ENCODE peak calls at places on chromosomes 13 and 19, in seven cellular contexts. A is ovary, T is body of pancreas, Z is tibial nerve, P is astrocyte, J is GM23248, S is SJSA1. D is an unnamed sample.

GRCh38 chr19:10752913-10753285 is 35.0 kb downstream of the DNM2 start:
- DNase-seq in J (no peak), A (no peak), Z (no peak), T (no peak), P (no peak), S (no peak), D (no peak)

GRCh38 chr19:38666662-38667448 is 19.4 kb downstream of the ACTN4 start:
- DNase-seq in A (no peak), J (peak; percentile 90), Z (no peak), T (peak; percentile 85), S (peak; percentile 80), P (peak; percentile 86), D (no peak)

GRCh38 chr19:45097776-45098520 is 5.0 kb downstream of the PPP1R37 start:
- DNase-seq in P (peak; percentile 96), T (peak; percentile 53), J (peak; percentile 97), Z (no peak), A (no peak), S (peak; percentile 88), D (peak; percentile 92)

GRCh38 chr19:15466851-15467733 is 2.7 kb upstream of the RASAL3 start:
- DNase-seq in P (peak; percentile 67), A (no peak), Z (no peak), S (no peak), J (peak; percentile 33), T (no peak), D (no peak)

GRCh38 chr13:49098198-49098597 is 121.9 kb upstream of the MLNR start:
- DNase-seq in T (no peak), S (no peak), Z (no peak), J (peak; percentile 93), P (peak; percentile 99), A (no peak), D (no peak)

GRCh38 chr13:44660050-44660449 is 83.9 kb upstream of the TSC22D1 start:
- DNase-seq in A (no peak), P (no peak), J (peak; percentile 36), T (no peak), Z (no peak), S (no peak), D (no peak)

GRCh38 chr13:28532226-28533048 is 37.5 kb upstream of the FLT1 start:
- DNase-seq in Z (no peak), J (peak; percentile 55), A (no peak), S (peak; percentile 44), P (no peak), T (peak; percentile 17), D (no peak)

GRCh38 chr13:111115051-111115840 is at the start of gene ARHGEF7:
- DNase-seq in S (peak; percentile 83), J (peak; percentile 69), Z (no peak), P (no peak), A (peak; percentile 48), T (peak; percentile 22), D (no peak)

GRCh38 chr13:94344126-94344863 is 135.2 kb downstream of the DCT start:
- DNase-seq in A (no peak), S (no peak), T (no peak), P (peak; percentile 38), J (peak; percentile 69), Z (no peak), D (no peak)

GRCh38 chr19:11887247-11887617 is 350 bp upstream of the ZNF69 start:
- DNase-seq in Z (no peak), P (no peak), S (no peak), A (no peak), J (peak; percentile 70), T (no peak), D (no peak)

GRCh38 chr13:48431987-48432615 is 19.2 kb upstream of the LPAR6 start:
- DNase-seq in T (no peak), J (peak; percentile 53), A (no peak), P (peak; percentile 39), Z (no peak), S (no peak), D (no peak)

GRCh38 chr13:35923347-35923746 is 207.8 kb downstream of the DCLK1 start:
- DNase-seq in T (no peak), S (peak; percentile 84), P (peak; percentile 51), J (peak; percentile 84), A (no peak), Z (no peak), D (no peak)

GRCh38 chr13:109211616-109212015 is 574.8 kb downstream of the IRS2 start:
- DNase-seq in S (peak; percentile 94), Z (no peak), P (peak; percentile 25), A (no peak), T (no peak), J (peak; percentile 66), D (no peak)

GRCh38 chr19:37251308-37252229 is 33.6 kb downstream of the ZNF383 start:
- DNase-seq in A (peak; percentile 48), S (no peak), Z (no peak), T (peak; percentile 70), P (peak; percentile 100), J (peak; percentile 98), D (peak; percentile 28)

GRCh38 chr13:33953781-33954180 is 135.8 kb downstream of the RFC3 start:
- DNase-seq in T (no peak), J (peak; percentile 21), S (no peak), P (peak; percentile 31), Z (no peak), A (no peak), D (no peak)

GRCh38 chr13:104086205-104086604 is 1020.0 kb upstream of the SLC10A2 start:
- DNase-seq in Z (no peak), P (peak; percentile 6), J (no peak), S (no peak), T (no peak), A (no peak), D (no peak)
- H3K4me1 ChIP-seq in Z (no peaks in the 10 kb centered on the region), P (no peaks in the 10 kb centered on the region), J (no peaks in the 10 kb centered on the region), S (no peaks in the 10 kb centered on the region), T (no peaks in the 10 kb centered on the region), A (no peaks in the 10 kb centered on the region), D (no peaks in the 10 kb centered on the region)

GRCh38 chr19:43586346-43586745 is 9.6 kb downstream of the IRGQ start:
- DNase-seq in P (no peak), S (no peak), T (no peak), A (no peak), J (no peak), Z (no peak), D (no peak)

GRCh38 chr19:43578787-43579186 is 3.2 kb downstream of the PINLYP start:
- DNase-seq in T (no peak), P (no peak), J (no peak), S (no peak), A (no peak), Z (no peak), D (no peak)

GRCh38 chr19:43584484-43584883 is 8.9 kb downstream of the PINLYP start:
- DNase-seq in S (no peak), A (no peak), P (no peak), Z (no peak), J (no peak), T (no peak), D (no peak)

GRCh38 chr19:43582495-43582894 is 6.9 kb downstream of the PINLYP start:
- DNase-seq in P (no peak), T (no peak), A (no peak), Z (no peak), J (no peak), S (no peak), D (no peak)

GRCh38 chr19:43581467-43581866 is 5.9 kb downstream of the PINLYP start:
- DNase-seq in Z (no peak), P (no peak), J (no peak), S (no peak), T (no peak), A (no peak), D (no peak)
- H3K4me3 ChIP-seq in Z (peak overlapping the region; percentile 60), P (no peak overlapping the region), J (no peak overlapping the region), S (no peak overlapping the region), T (no peak overlapping the region), A (peak overlapping the region; percentile 46), D (no peak overlapping the region)

DNA sequence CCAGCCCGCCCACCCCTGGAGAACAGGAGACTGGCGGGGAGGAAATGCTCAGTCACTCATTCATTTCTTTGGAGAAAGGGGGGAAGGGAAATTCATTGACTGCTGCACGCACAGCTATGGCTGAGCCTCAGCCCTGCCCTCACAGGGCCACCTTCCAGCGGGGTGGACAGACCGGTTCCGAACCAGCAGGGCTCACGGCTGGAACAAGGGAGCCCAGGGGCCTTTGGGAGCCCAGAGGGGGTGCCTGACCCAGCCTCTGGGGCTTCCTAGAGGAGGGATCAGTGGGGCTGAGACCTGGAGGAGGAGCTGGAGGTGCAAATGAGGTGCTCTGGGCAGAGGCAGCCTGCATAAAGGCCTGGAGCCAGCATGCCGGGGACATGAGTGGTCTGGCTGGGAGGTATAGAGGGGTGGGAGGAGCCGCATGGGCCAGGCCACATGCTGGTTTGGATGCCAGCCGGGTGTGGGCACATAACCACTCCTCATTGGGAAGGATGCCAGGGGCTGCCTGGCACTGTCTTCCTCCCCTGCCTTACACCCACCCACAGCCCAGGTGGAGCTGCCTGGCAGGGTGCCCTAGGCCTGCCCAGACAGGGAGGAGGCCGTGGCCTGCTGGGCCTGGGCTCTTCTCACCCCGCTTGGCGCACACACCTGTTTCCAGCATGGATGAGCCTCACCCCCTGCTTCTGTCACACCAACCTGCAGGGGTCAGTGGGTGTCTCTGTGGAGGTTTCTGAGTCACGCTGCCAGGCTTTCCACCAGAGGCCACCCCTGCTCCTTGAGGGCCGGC is 26.9 kb downstream of the PPP5C start:
- DNase-seq in A (peak; percentile 57), S (peak; percentile 83), Z (no peak), J (peak; percentile 89), P (peak; percentile 55), T (peak; percentile 99), D (no peak)
- H3K4me1 ChIP-seq in A (peaks cover 8% of the 10 kb centered on the region), S (peaks cover 62% of the 10 kb centered on the region), Z (peaks cover 14% of the 10 kb centered on the region), J (peaks cover 42% of the 10 kb centered on the region), P (peaks cover 42% of the 10 kb centered on the region), T (peaks cover 50% of the 10 kb centered on the region), D (peaks cover 32% of the 10 kb centered on the region)

GRCh38 chr13:113613789-113614379 is 29.3 kb downstream of the TFDP1 start:
- DNase-seq in S (no peak), Z (no peak), T (no peak), A (no peak), J (no peak), P (no peak), D (no peak)

GRCh38 chr13:113618455-113618854 is 33.9 kb downstream of the TFDP1 start:
- DNase-seq in T (no peak), A (no peak), J (no peak), Z (no peak), S (no peak), P (no peak), D (no peak)

GRCh38 chr13:113620036-113620435 is 35.5 kb downstream of the TFDP1 start:
- DNase-seq in A (peak; percentile 16), J (no peak), P (no peak), S (no peak), Z (no peak), T (no peak), D (no peak)

GRCh38 chr13:113616991-113617749 is 32.6 kb downstream of the TFDP1 start:
- DNase-seq in S (no peak), Z (no peak), P (peak; percentile 69), A (no peak), T (peak; percentile 23), J (no peak), D (no peak)

DNA sequence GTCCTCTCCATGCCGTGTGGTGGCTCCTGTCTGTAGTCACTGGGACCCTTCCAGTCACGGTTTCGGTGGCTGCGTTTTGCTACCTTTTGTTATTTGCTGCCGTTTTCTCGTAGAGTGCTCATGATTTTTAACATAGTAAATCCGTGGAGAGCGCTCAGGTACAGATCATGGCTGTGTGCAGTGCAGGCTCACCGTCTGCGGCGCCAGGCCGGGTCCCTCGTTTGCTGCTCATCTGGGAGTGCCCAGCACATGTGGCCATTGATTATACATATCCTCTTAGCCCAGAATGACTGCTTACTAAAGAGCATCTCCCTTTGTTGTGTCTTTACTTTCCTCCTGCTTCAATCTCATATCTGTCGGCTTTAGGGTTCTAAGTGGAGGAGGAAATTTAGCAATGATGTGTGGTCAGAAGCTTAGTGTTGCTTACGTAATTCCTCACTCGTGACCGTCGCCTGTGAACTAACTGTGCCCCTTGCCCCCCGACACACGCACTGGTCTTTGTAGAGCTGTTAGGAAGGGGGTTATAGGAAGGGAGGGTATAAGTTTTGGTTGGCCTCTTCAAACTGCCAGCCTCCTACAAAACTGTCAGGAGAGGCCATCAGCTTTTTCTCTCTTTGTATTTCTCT is 31.8 kb downstream of the TFDP1 start:
- DNase-seq in P (no peak), S (no peak), A (no peak), Z (no peak), J (no peak), T (no peak), D (no peak)
- H3K4me3 ChIP-seq in P (no peak overlapping the region), S (no peak overlapping the region), A (no peak overlapping the region), Z (no peak overlapping the region), J (no peak overlapping the region), T (no peak overlapping the region), D (no peak overlapping the region)